ENCODE peak calls at places on chromosomes 4 and X, in four cellular contexts. One of them, this sample, is unnamed.

GRCh38 chr4:109967798-109968520 is 55.3 kb downstream of the EGF start:
- DNase-seq in HCT116: no peak
- DNase-seq in coronary artery: no peak
- DNase-seq in tibial artery: no peak
- DNase-seq in this sample: no peak

GRCh38 chr4:188372856-188373255 is 233.6 kb downstream of the TRIML1 start:
- DNase-seq in HCT116: peak; percentile 67
- DNase-seq in coronary artery: no peak
- DNase-seq in tibial artery: no peak
- DNase-seq in this sample: no peak

GRCh38 chr4:150283689-150284088 is 205.4 kb downstream of the DCLK2 start:
- DNase-seq in HCT116: no peak
- DNase-seq in coronary artery: no peak
- DNase-seq in tibial artery: no peak
- DNase-seq in this sample: no peak

GRCh38 chrX:68846536-68846935 is 17.7 kb downstream of the EFNB1 start:
- DNase-seq in HCT116: no peak
- DNase-seq in coronary artery: no peak
- DNase-seq in tibial artery: no peak
- DNase-seq in this sample: no peak

GRCh38 chr4:37645736-37646135 is 40.4 kb downstream of the RELL1 start:
- DNase-seq in HCT116: no peak
- DNase-seq in coronary artery: no peak
- DNase-seq in tibial artery: no peak
- DNase-seq in this sample: no peak

GRCh38 chr4:17681921-17682566 is 67.6 kb downstream of the MED28 start:
- DNase-seq in HCT116: no peak
- DNase-seq in coronary artery: no peak
- DNase-seq in tibial artery: no peak
- DNase-seq in this sample: no peak

GRCh38 chr4:130849985-130850632 is 1754.2 kb downstream of the C4orf33 start:
- DNase-seq in HCT116: no peak
- DNase-seq in coronary artery: no peak
- DNase-seq in tibial artery: no peak
- DNase-seq in this sample: no peak

GRCh38 chr4:108743021-108743420 is 19.8 kb downstream of the ETNPPL start:
- DNase-seq in HCT116: no peak
- DNase-seq in coronary artery: no peak
- DNase-seq in tibial artery: no peak
- DNase-seq in this sample: no peak

GRCh38 chrX:155962906-155963305 is 34.6 kb upstream of the IL9R start:
- DNase-seq in HCT116: no peak
- DNase-seq in coronary artery: no peak
- DNase-seq in tibial artery: no peak
- DNase-seq in this sample: no peak

GRCh38 chr4:180028682-180029081 is 2214.5 kb upstream of the TENM3 start:
- DNase-seq in HCT116: peak; percentile 33
- DNase-seq in coronary artery: no peak
- DNase-seq in tibial artery: no peak
- DNase-seq in this sample: no peak

GRCh38 chr4:105189855-105190650 is 43.4 kb downstream of the TET2 start:
- DNase-seq in HCT116: no peak
- DNase-seq in coronary artery: no peak
- DNase-seq in tibial artery: no peak
- DNase-seq in this sample: no peak

GRCh38 chr4:40525811-40526598 is 103.7 kb downstream of the RBM47 start:
- DNase-seq in HCT116: peak; percentile 51
- DNase-seq in coronary artery: no peak
- DNase-seq in tibial artery: peak; percentile 74
- DNase-seq in this sample: peak; percentile 48

GRCh38 chr4:176638992-176639391 is 153.7 kb downstream of the VEGFC start:
- DNase-seq in HCT116: no peak
- DNase-seq in coronary artery: no peak
- DNase-seq in tibial artery: no peak
- DNase-seq in this sample: no peak

GRCh38 chrX:151982217-151982616 is 7.7 kb upstream of the GABRE start:
- DNase-seq in HCT116: no peak
- DNase-seq in coronary artery: no peak
- DNase-seq in tibial artery: no peak
- DNase-seq in this sample: no peak

GRCh38 chrX:93932471-93933220 is 258.6 kb downstream of the FAM133A start:
- DNase-seq in HCT116: no peak
- DNase-seq in coronary artery: no peak
- DNase-seq in tibial artery: no peak
- DNase-seq in this sample: no peak

GRCh38 chrX:149495573-149496071 is 9.5 kb downstream of the IDS start:
- DNase-seq in HCT116: peak; percentile 59
- DNase-seq in coronary artery: peak; percentile 53
- DNase-seq in tibial artery: no peak
- DNase-seq in this sample: no peak

GRCh38 chr4:81919238-81919637 is 447.5 kb upstream of the RASGEF1B start:
- DNase-seq in HCT116: peak; percentile 12
- DNase-seq in coronary artery: no peak
- DNase-seq in tibial artery: no peak
- DNase-seq in this sample: no peak

GRCh38 chr4:136713140-136713539 is 819.2 kb downstream of the PCDH18 start:
- DNase-seq in HCT116: no peak
- DNase-seq in coronary artery: no peak
- DNase-seq in tibial artery: no peak
- DNase-seq in this sample: no peak

GRCh38 chr4:83356899-83357661 is 22.4 kb upstream of the HPSE start:
- DNase-seq in HCT116: peak; percentile 48
- DNase-seq in coronary artery: no peak
- DNase-seq in tibial artery: no peak
- DNase-seq in this sample: no peak

GRCh38 chr4:3204021-3204431 is 44.9 kb upstream of the MSANTD1 start:
- DNase-seq in HCT116: no peak
- DNase-seq in coronary artery: no peak
- DNase-seq in tibial artery: peak; percentile 65
- DNase-seq in this sample: no peak

GRCh38 chrX:21374163-21374993 is at the start of gene CNKSR2:
- DNase-seq in HCT116: no peak
- DNase-seq in coronary artery: no peak
- DNase-seq in tibial artery: peak; percentile 76
- DNase-seq in this sample: no peak

GRCh38 chrX:31572396-31572795 is 500.6 kb upstream of the FTHL17 start:
- DNase-seq in HCT116: no peak
- DNase-seq in coronary artery: no peak
- DNase-seq in tibial artery: no peak
- DNase-seq in this sample: no peak

GRCh38 chrX:52015794-52016193 is 53.2 kb downstream of the MAGED4B start:
- DNase-seq in HCT116: no peak
- DNase-seq in coronary artery: no peak
- DNase-seq in tibial artery: no peak
- DNase-seq in this sample: no peak

GRCh38 chrX:13369541-13370140 is 49.8 kb upstream of the ATXN3L start:
- DNase-seq in HCT116: no peak
- DNase-seq in coronary artery: no peak
- DNase-seq in tibial artery: no peak
- DNase-seq in this sample: no peak

GRCh38 chr4:3421470-3421869 is 20.3 kb upstream of the HGFAC start:
- DNase-seq in HCT116: no peak
- DNase-seq in coronary artery: no peak
- DNase-seq in tibial artery: no peak
- DNase-seq in this sample: no peak

GRCh38 chrX:132480581-132481203 is 8.1 kb downstream of the MBNL3 start:
- DNase-seq in HCT116: no peak
- DNase-seq in coronary artery: no peak
- DNase-seq in tibial artery: no peak
- DNase-seq in this sample: peak; percentile 10

GRCh38 chr4:48877827-48878535 is 28.6 kb downstream of the OCIAD2 start:
- DNase-seq in HCT116: no peak
- DNase-seq in coronary artery: no peak
- DNase-seq in tibial artery: no peak
- DNase-seq in this sample: no peak

GRCh38 chrX:45850775-45851433 is 650.2 kb upstream of the DIPK2B start:
- DNase-seq in HCT116: no peak
- DNase-seq in coronary artery: no peak
- DNase-seq in tibial artery: no peak
- DNase-seq in this sample: peak; percentile 3

GRCh38 chrX:45851434-45851991 is 650.8 kb upstream of the DIPK2B start:
- DNase-seq in HCT116: peak; percentile 49
- DNase-seq in coronary artery: no peak
- DNase-seq in tibial artery: no peak
- DNase-seq in this sample: no peak

GRCh38 chrX:45847966-45848365 is 647.3 kb upstream of the DIPK2B start:
- DNase-seq in HCT116: no peak
- DNase-seq in coronary artery: no peak
- DNase-seq in tibial artery: no peak
- DNase-seq in this sample: no peak

GRCh38 chrX:45849261-45849660 is 648.6 kb upstream of the DIPK2B start:
- DNase-seq in HCT116: peak; percentile 57
- DNase-seq in coronary artery: no peak
- DNase-seq in tibial artery: no peak
- DNase-seq in this sample: peak; percentile 2

DNA sequence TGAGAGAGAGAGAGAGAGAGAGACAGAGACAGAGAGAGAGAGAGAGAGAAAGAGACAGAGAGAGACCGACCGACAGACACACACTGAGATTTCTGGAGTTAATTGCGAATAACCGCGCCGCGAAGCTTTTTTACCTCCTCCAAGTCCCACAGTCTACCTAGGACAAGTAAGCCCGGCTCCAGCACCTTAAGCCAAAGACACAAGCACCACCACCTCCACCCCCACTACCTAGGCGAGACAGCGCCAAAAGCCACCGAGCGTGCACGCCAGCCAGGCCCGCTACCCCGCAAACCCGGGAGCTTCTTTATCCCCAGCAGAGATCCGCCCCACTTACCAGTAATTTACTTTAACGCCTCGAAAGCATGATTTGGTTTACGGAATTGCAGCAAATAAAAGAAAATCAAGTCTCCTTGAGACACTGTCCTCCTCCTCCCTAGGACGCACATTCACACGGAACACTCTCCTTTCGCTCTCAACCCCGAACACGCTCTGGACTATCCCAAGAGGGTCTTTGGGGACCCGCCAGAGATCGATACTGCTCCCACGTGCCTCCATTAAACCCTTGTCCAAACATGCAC is 649.6 kb upstream of the DIPK2B start:
- DNase-seq in HCT116: no peak
- DNase-seq in coronary artery: no peak
- DNase-seq in tibial artery: no peak
- DNase-seq in this sample: no peak
- H3K27ac ChIP-seq in HCT116: peak overlapping the region; percentile 87
- H3K27ac ChIP-seq in coronary artery: no peak overlapping the region
- H3K27ac ChIP-seq in tibial artery: no peak overlapping the region
- H3K27ac ChIP-seq in this sample: no peak overlapping the region

GRCh38 chr4:52552778-52553177 is 106.3 kb downstream of the USP46 start:
- DNase-seq in HCT116: no peak
- DNase-seq in coronary artery: no peak
- DNase-seq in tibial artery: no peak
- DNase-seq in this sample: no peak

GRCh38 chr4:52546449-52546848 is 112.7 kb downstream of the USP46 start:
- DNase-seq in HCT116: no peak
- DNase-seq in coronary artery: no peak
- DNase-seq in tibial artery: no peak
- DNase-seq in this sample: no peak

GRCh38 chr4:52548818-52549570 is 110.1 kb downstream of the USP46 start:
- DNase-seq in HCT116: no peak
- DNase-seq in coronary artery: no peak
- DNase-seq in tibial artery: no peak
- DNase-seq in this sample: no peak

GRCh38 chr4:52551487-52551886 is 107.6 kb downstream of the USP46 start:
- DNase-seq in HCT116: no peak
- DNase-seq in coronary artery: no peak
- DNase-seq in tibial artery: no peak
- DNase-seq in this sample: peak; percentile 37

DNA sequence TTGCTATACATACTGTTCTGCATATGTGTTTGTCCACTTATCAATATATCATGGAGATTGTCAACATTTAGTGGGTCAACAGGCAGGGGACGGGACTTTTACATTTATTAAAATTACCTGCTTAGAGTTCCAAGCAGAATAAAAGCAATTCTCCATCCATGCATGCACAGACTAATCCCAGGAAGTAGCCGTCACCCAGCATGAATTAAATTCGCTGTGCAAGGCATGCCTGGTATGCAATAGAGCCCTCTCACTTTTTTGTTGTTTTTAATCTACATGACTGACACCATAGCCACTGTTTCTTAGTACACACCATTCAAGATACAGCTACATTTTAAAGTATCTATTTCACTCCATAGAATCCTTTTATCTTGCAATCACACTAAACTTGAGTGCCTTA is 108.9 kb downstream of the USP46 start:
- DNase-seq in HCT116: no peak
- DNase-seq in coronary artery: no peak
- DNase-seq in tibial artery: no peak
- DNase-seq in this sample: no peak
- H3K27ac ChIP-seq in HCT116: no peak overlapping the region
- H3K27ac ChIP-seq in coronary artery: no peak overlapping the region
- H3K27ac ChIP-seq in tibial artery: no peak overlapping the region
- H3K27ac ChIP-seq in this sample: peak overlapping the region; percentile 79

GRCh38 chr4:9918475-9918874 is 102.8 kb downstream of the SLC2A9 start:
- DNase-seq in HCT116: no peak
- DNase-seq in coronary artery: no peak
- DNase-seq in tibial artery: no peak
- DNase-seq in this sample: no peak

GRCh38 chr4:9921326-9921725 is 100.0 kb downstream of the SLC2A9 start:
- DNase-seq in HCT116: no peak
- DNase-seq in coronary artery: no peak
- DNase-seq in tibial artery: no peak
- DNase-seq in this sample: no peak

GRCh38 chr4:9919047-9919446 is 102.2 kb downstream of the SLC2A9 start:
- DNase-seq in HCT116: no peak
- DNase-seq in coronary artery: no peak
- DNase-seq in tibial artery: no peak
- DNase-seq in this sample: no peak

GRCh38 chr4:9916937-9917336 is 104.4 kb downstream of the SLC2A9 start:
- DNase-seq in HCT116: no peak
- DNase-seq in coronary artery: no peak
- DNase-seq in tibial artery: no peak
- DNase-seq in this sample: no peak

GRCh38 chr4:9920029-9920428 is 101.3 kb downstream of the SLC2A9 start:
- DNase-seq in HCT116: no peak
- DNase-seq in coronary artery: no peak
- DNase-seq in tibial artery: no peak
- DNase-seq in this sample: no peak
- H3K27ac ChIP-seq in HCT116: no peak overlapping the region
- H3K27ac ChIP-seq in coronary artery: no peak overlapping the region
- H3K27ac ChIP-seq in tibial artery: no peak overlapping the region
- H3K27ac ChIP-seq in this sample: no peak overlapping the region

DNA sequence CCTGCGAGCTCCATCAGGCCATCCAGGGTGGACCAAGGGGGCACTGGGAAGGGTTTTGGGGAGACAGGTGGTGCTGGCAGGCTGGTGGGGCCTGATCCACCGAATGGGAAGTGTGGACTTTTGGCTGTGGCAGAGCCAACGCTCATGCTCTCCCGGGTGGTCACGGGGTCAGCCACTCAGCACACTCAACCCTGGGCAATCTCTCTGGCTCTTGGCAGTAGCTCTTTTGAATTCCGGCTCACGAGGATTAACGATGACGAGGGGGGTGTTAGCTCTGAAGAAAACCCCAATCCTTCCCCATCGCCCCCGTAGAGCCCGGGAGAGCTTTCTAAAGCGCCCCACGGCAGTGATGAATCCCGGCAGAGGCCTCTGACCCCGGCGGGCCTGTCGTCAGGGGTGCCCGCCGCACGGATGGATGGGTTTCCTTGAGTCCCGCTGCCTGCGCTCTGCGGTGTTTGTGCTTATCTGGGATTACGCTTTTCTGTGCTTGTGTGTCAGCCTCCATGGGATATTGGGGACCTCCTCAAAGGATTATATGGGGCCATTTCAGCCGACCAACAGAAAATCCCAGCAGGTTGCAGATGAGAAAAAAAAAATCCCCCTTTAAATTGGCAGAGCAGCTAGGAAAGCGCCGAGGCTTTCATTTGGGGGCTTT is 156.8 kb upstream of the PSAPL1 start:
- DNase-seq in HCT116: no peak
- DNase-seq in coronary artery: no peak
- DNase-seq in tibial artery: no peak
- DNase-seq in this sample: no peak
- H3K27ac ChIP-seq in HCT116: no peak overlapping the region
- H3K27ac ChIP-seq in coronary artery: no peak overlapping the region
- H3K27ac ChIP-seq in tibial artery: no peak overlapping the region
- H3K27ac ChIP-seq in this sample: no peak overlapping the region